ENCODE peak calls at places on chromosomes 11 and 22, in six cellular contexts. One of them, this sample, is unnamed.

GRCh38 chr11:48538991-48539390 is 50.4 kb downstream of the OR4A47 start:
- DNase-seq in kidney: no peak
- DNase-seq in SHP77: no peak
- DNase-seq in stimulated activated CD8-positive, alpha-beta memory T cell treated with anti-CD3 and anti-CD28 coated beads, Interleukin-7, amount 100 ng/mL, for 24 hours: no peak
- DNase-seq in BJ: no peak
- DNase-seq in AG09309: no peak
- DNase-seq in this sample: no peak

GRCh38 chr11:27391336-27392015 is 28.5 kb upstream of the CCDC34 start:
- DNase-seq in kidney: no peak
- DNase-seq in SHP77: no peak
- DNase-seq in stimulated activated CD8-positive, alpha-beta memory T cell treated with anti-CD3 and anti-CD28 coated beads, Interleukin-7, amount 100 ng/mL, for 24 hours: no peak
- DNase-seq in BJ: no peak
- DNase-seq in AG09309: no peak
- DNase-seq in this sample: no peak

GRCh38 chr11:110778351-110778750 is 66.1 kb upstream of the ARHGAP20 start:
- DNase-seq in kidney: no peak
- DNase-seq in SHP77: no peak
- DNase-seq in stimulated activated CD8-positive, alpha-beta memory T cell treated with anti-CD3 and anti-CD28 coated beads, Interleukin-7, amount 100 ng/mL, for 24 hours: no peak
- DNase-seq in BJ: no peak
- DNase-seq in AG09309: no peak
- DNase-seq in this sample: no peak

GRCh38 chr11:114440121-114440860 is 1.0 kb downstream of the REXO2 start:
- DNase-seq in kidney: no peak
- DNase-seq in SHP77: no peak
- DNase-seq in stimulated activated CD8-positive, alpha-beta memory T cell treated with anti-CD3 and anti-CD28 coated beads, Interleukin-7, amount 100 ng/mL, for 24 hours: no peak
- DNase-seq in BJ: no peak
- DNase-seq in AG09309: no peak
- DNase-seq in this sample: no peak

GRCh38 chr11:68040121-68040956 is 1.5 kb downstream of the TCIRG1 start:
- DNase-seq in kidney: peak; percentile 89
- DNase-seq in SHP77: peak; percentile 72
- DNase-seq in stimulated activated CD8-positive, alpha-beta memory T cell treated with anti-CD3 and anti-CD28 coated beads, Interleukin-7, amount 100 ng/mL, for 24 hours: no peak
- DNase-seq in BJ: no peak
- DNase-seq in AG09309: no peak
- DNase-seq in this sample: peak; percentile 71

GRCh38 chr22:40040927-40041326 is 46.2 kb downstream of the FAM83F start:
- DNase-seq in kidney: peak; percentile 82
- DNase-seq in SHP77: no peak
- DNase-seq in stimulated activated CD8-positive, alpha-beta memory T cell treated with anti-CD3 and anti-CD28 coated beads, Interleukin-7, amount 100 ng/mL, for 24 hours: no peak
- DNase-seq in BJ: no peak
- DNase-seq in AG09309: no peak
- DNase-seq in this sample: no peak

GRCh38 chr22:42473484-42474193 is 41.4 kb upstream of the NFAM1 start:
- DNase-seq in kidney: peak; percentile 1
- DNase-seq in SHP77: peak; percentile 56
- DNase-seq in stimulated activated CD8-positive, alpha-beta memory T cell treated with anti-CD3 and anti-CD28 coated beads, Interleukin-7, amount 100 ng/mL, for 24 hours: no peak
- DNase-seq in BJ: peak; percentile 9
- DNase-seq in AG09309: peak; percentile 20
- DNase-seq in this sample: no peak

GRCh38 chr11:93081694-93082093 is 112.2 kb downstream of the MTNR1B start:
- DNase-seq in kidney: no peak
- DNase-seq in SHP77: no peak
- DNase-seq in stimulated activated CD8-positive, alpha-beta memory T cell treated with anti-CD3 and anti-CD28 coated beads, Interleukin-7, amount 100 ng/mL, for 24 hours: no peak
- DNase-seq in BJ: no peak
- DNase-seq in AG09309: no peak
- DNase-seq in this sample: no peak

GRCh38 chr11:93001812-93002211 is 32.4 kb downstream of the MTNR1B start:
- DNase-seq in kidney: no peak
- DNase-seq in SHP77: no peak
- DNase-seq in stimulated activated CD8-positive, alpha-beta memory T cell treated with anti-CD3 and anti-CD28 coated beads, Interleukin-7, amount 100 ng/mL, for 24 hours: no peak
- DNase-seq in BJ: no peak
- DNase-seq in AG09309: no peak
- DNase-seq in this sample: no peak

GRCh38 chr11:80727315-80727714 is 1286.5 kb upstream of the TENM4 start:
- DNase-seq in kidney: no peak
- DNase-seq in SHP77: peak; percentile 22
- DNase-seq in stimulated activated CD8-positive, alpha-beta memory T cell treated with anti-CD3 and anti-CD28 coated beads, Interleukin-7, amount 100 ng/mL, for 24 hours: no peak
- DNase-seq in BJ: no peak
- DNase-seq in AG09309: no peak
- DNase-seq in this sample: no peak

GRCh38 chr22:43511276-43511910 is 99.6 kb downstream of the MPPED1 start:
- DNase-seq in kidney: peak; percentile 28
- DNase-seq in SHP77: no peak
- DNase-seq in stimulated activated CD8-positive, alpha-beta memory T cell treated with anti-CD3 and anti-CD28 coated beads, Interleukin-7, amount 100 ng/mL, for 24 hours: no peak
- DNase-seq in BJ: no peak
- DNase-seq in AG09309: no peak
- DNase-seq in this sample: no peak

This sample was measured in right lobe of liver.